ENCODE peak calls at places on chromosomes 13 and 19, in nine cellular contexts. One of them, this sample, is unnamed.

GRCh38 chr13:75870397-75870801 is 234.3 kb downstream of the LMO7 start:
- DNase-seq in uterus: peak
- DNase-seq in fibroblast of lung: no peak
- DNase-seq in cardiac muscle cell: peak
- DNase-seq in CD4-positive, alpha-beta T cell: no peak
- DNase-seq in RWPE2: no peak
- DNase-seq in neural progenitor cell: peak
- DNase-seq in hepatocyte: peak
- DNase-seq in ascending aorta: no peak
- DNase-seq in this sample: peak

GRCh38 chr19:4740092-4740491 is 16.4 kb upstream of the DPP9 start:
- DNase-seq in uterus: no peak
- DNase-seq in fibroblast of lung: no peak
- DNase-seq in cardiac muscle cell: no peak
- DNase-seq in CD4-positive, alpha-beta T cell: no peak
- DNase-seq in RWPE2: no peak
- DNase-seq in neural progenitor cell: no peak
- DNase-seq in hepatocyte: no peak
- DNase-seq in ascending aorta: no peak
- DNase-seq in this sample: no peak

GRCh38 chr13:44276061-44276460 is 97.6 kb upstream of the SERP2 start:
- DNase-seq in uterus: no peak
- DNase-seq in fibroblast of lung: no peak
- DNase-seq in cardiac muscle cell: no peak
- DNase-seq in CD4-positive, alpha-beta T cell: no peak
- DNase-seq in RWPE2: no peak
- DNase-seq in neural progenitor cell: no peak
- DNase-seq in hepatocyte: no peak
- DNase-seq in ascending aorta: no peak
- DNase-seq in this sample: no peak

GRCh38 chr13:78802912-78803311 is 144.0 kb upstream of the OBI1 start:
- DNase-seq in uterus: no peak
- DNase-seq in fibroblast of lung: no peak
- DNase-seq in cardiac muscle cell: no peak
- DNase-seq in CD4-positive, alpha-beta T cell: no peak
- DNase-seq in RWPE2: no peak
- DNase-seq in neural progenitor cell: no peak
- DNase-seq in hepatocyte: no peak
- DNase-seq in ascending aorta: no peak
- DNase-seq in this sample: no peak

GRCh38 chr13:23588576-23589141 is 18.4 kb downstream of the TNFRSF19 start:
- DNase-seq in uterus: no peak
- DNase-seq in fibroblast of lung: no peak
- DNase-seq in cardiac muscle cell: no peak
- DNase-seq in CD4-positive, alpha-beta T cell: no peak
- DNase-seq in RWPE2: no peak
- DNase-seq in neural progenitor cell: no peak
- DNase-seq in hepatocyte: no peak
- DNase-seq in ascending aorta: no peak
- DNase-seq in this sample: no peak

GRCh38 chr13:46607768-46608553 is 55.0 kb downstream of the LRCH1 start:
- DNase-seq in uterus: no peak
- DNase-seq in fibroblast of lung: no peak
- DNase-seq in cardiac muscle cell: no peak
- DNase-seq in CD4-positive, alpha-beta T cell: no peak
- DNase-seq in RWPE2: no peak
- DNase-seq in neural progenitor cell: no peak
- DNase-seq in hepatocyte: peak
- DNase-seq in ascending aorta: no peak
- DNase-seq in this sample: peak

GRCh38 chr13:77896536-77896935 is 22.1 kb downstream of the EDNRB start:
- DNase-seq in uterus: peak
- DNase-seq in fibroblast of lung: peak
- DNase-seq in cardiac muscle cell: peak
- DNase-seq in CD4-positive, alpha-beta T cell: no peak
- DNase-seq in RWPE2: no peak
- DNase-seq in neural progenitor cell: no peak
- DNase-seq in hepatocyte: no peak
- DNase-seq in ascending aorta: peak
- DNase-seq in this sample: no peak

GRCh38 chr13:43730642-43731041 is 56.1 kb downstream of the ENOX1 start:
- DNase-seq in uterus: peak
- DNase-seq in fibroblast of lung: peak
- DNase-seq in cardiac muscle cell: peak
- DNase-seq in CD4-positive, alpha-beta T cell: no peak
- DNase-seq in RWPE2: no peak
- DNase-seq in neural progenitor cell: no peak
- DNase-seq in hepatocyte: peak
- DNase-seq in ascending aorta: no peak
- DNase-seq in this sample: no peak

GRCh38 chr13:113802090-113802531 is 43.1 kb downstream of the TMEM255B start:
- DNase-seq in uterus: peak
- DNase-seq in fibroblast of lung: peak
- DNase-seq in cardiac muscle cell: peak
- DNase-seq in CD4-positive, alpha-beta T cell: no peak
- DNase-seq in RWPE2: peak
- DNase-seq in neural progenitor cell: peak
- DNase-seq in hepatocyte: peak
- DNase-seq in ascending aorta: no peak
- DNase-seq in this sample: no peak

GRCh38 chr13:36057041-36057440 is 74.1 kb downstream of the DCLK1 start:
- DNase-seq in uterus: no peak
- DNase-seq in fibroblast of lung: peak
- DNase-seq in cardiac muscle cell: peak
- DNase-seq in CD4-positive, alpha-beta T cell: no peak
- DNase-seq in RWPE2: no peak
- DNase-seq in neural progenitor cell: peak
- DNase-seq in hepatocyte: no peak
- DNase-seq in ascending aorta: no peak
- DNase-seq in this sample: no peak

DNA sequence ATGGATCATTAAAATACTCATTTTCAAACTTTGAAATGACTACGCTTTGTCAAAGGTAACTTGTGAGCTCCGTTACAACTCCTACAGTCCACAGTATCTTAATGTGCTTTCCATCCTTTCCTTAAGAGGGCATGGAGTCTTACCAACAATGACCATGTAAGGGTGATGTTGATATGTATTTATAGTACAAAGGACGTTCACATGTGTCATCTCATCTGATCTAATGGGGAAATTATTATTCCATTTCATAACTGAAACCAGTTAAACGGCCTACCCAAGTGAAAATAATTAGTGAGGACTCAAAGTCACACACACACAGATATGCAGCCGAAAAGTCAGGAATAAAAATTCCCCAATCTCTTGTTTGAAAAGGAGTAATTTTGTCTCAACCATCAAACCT is 9.6 kb downstream of the USP12 start:
- DNase-seq in uterus: no peak
- DNase-seq in fibroblast of lung: no peak
- DNase-seq in cardiac muscle cell: no peak
- DNase-seq in CD4-positive, alpha-beta T cell: no peak
- DNase-seq in RWPE2: no peak
- DNase-seq in neural progenitor cell: no peak
- DNase-seq in hepatocyte: no peak
- DNase-seq in ascending aorta: no peak
- DNase-seq in this sample: no peak
- H3K27ac ChIP-seq in uterus: no peak
- H3K27ac ChIP-seq in fibroblast of lung: no peak
- H3K27ac ChIP-seq in cardiac muscle cell: no peak
- H3K27ac ChIP-seq in CD4-positive, alpha-beta T cell: no peak
- H3K27ac ChIP-seq in RWPE2: no peak
- H3K27ac ChIP-seq in neural progenitor cell: no peak
- H3K27ac ChIP-seq in hepatocyte: no peak
- H3K27ac ChIP-seq in ascending aorta: no peak
- H3K27ac ChIP-seq in this sample: no peak

GRCh38 chr19:13028027-13028426 is 32.8 kb downstream of the NFIX start:
- DNase-seq in uterus: no peak
- DNase-seq in fibroblast of lung: no peak
- DNase-seq in cardiac muscle cell: no peak
- DNase-seq in CD4-positive, alpha-beta T cell: no peak
- DNase-seq in RWPE2: no peak
- DNase-seq in neural progenitor cell: no peak
- DNase-seq in hepatocyte: no peak
- DNase-seq in ascending aorta: no peak
- DNase-seq in this sample: no peak

GRCh38 chr19:13026478-13026999 is 31.3 kb downstream of the NFIX start:
- DNase-seq in uterus: no peak
- DNase-seq in fibroblast of lung: peak
- DNase-seq in cardiac muscle cell: peak
- DNase-seq in CD4-positive, alpha-beta T cell: no peak
- DNase-seq in RWPE2: no peak
- DNase-seq in neural progenitor cell: no peak
- DNase-seq in hepatocyte: peak
- DNase-seq in ascending aorta: no peak
- DNase-seq in this sample: peak

GRCh38 chr19:13027031-13027430 is 31.8 kb downstream of the NFIX start:
- DNase-seq in uterus: no peak
- DNase-seq in fibroblast of lung: no peak
- DNase-seq in cardiac muscle cell: no peak
- DNase-seq in CD4-positive, alpha-beta T cell: no peak
- DNase-seq in RWPE2: no peak
- DNase-seq in neural progenitor cell: no peak
- DNase-seq in hepatocyte: no peak
- DNase-seq in ascending aorta: no peak
- DNase-seq in this sample: no peak

GRCh38 chr19:13025819-13026477 is 30.7 kb downstream of the NFIX start:
- DNase-seq in uterus: no peak
- DNase-seq in fibroblast of lung: no peak
- DNase-seq in cardiac muscle cell: no peak
- DNase-seq in CD4-positive, alpha-beta T cell: no peak
- DNase-seq in RWPE2: no peak
- DNase-seq in neural progenitor cell: no peak
- DNase-seq in hepatocyte: no peak
- DNase-seq in ascending aorta: no peak
- DNase-seq in this sample: no peak

GRCh38 chr19:13027557-13027956 is 32.3 kb downstream of the NFIX start:
- DNase-seq in uterus: no peak
- DNase-seq in fibroblast of lung: no peak
- DNase-seq in cardiac muscle cell: no peak
- DNase-seq in CD4-positive, alpha-beta T cell: no peak
- DNase-seq in RWPE2: no peak
- DNase-seq in neural progenitor cell: no peak
- DNase-seq in hepatocyte: no peak
- DNase-seq in ascending aorta: no peak
- DNase-seq in this sample: no peak
- H3K27ac ChIP-seq in uterus: peak
- H3K27ac ChIP-seq in fibroblast of lung: peak
- H3K27ac ChIP-seq in cardiac muscle cell: no peak
- H3K27ac ChIP-seq in CD4-positive, alpha-beta T cell: no peak
- H3K27ac ChIP-seq in RWPE2: peak
- H3K27ac ChIP-seq in neural progenitor cell: no peak
- H3K27ac ChIP-seq in hepatocyte: no peak
- H3K27ac ChIP-seq in ascending aorta: peak
- H3K27ac ChIP-seq in this sample: no peak

DNA sequence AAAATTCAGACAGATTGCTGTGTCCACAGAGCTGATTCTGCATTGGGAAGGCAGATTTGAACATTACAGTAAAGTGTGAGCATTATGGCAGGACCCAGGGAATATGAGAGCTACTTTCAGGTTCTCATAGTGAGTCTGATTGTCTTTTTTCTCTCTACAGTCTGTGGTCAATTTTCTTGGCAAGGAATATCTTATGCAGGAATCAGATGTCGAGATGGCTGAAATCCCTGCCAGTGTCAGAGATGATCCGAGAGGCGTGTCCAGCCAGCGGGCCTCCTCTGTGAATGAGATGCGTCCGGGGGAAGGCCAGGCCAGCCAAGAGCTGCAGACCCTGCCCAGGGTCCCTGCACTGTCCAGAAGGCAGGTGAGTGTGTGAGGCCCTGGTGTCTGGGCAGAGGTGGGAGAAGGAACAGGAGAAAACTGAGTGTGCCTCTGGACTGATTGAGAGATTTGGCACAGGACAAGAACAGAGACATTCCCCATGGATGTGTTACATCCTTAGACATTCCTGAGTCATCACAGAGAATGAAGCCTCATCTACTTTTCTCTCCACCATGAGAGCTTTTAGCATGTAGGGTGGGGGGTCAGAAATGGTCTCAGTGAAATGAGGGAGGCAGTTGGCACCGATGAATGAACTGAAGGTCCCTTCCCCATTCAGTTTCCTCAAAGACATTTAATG is 27.3 kb upstream of the EDDM13 start:
- DNase-seq in uterus: no peak
- DNase-seq in fibroblast of lung: peak
- DNase-seq in cardiac muscle cell: no peak
- DNase-seq in CD4-positive, alpha-beta T cell: no peak
- DNase-seq in RWPE2: no peak
- DNase-seq in neural progenitor cell: no peak
- DNase-seq in hepatocyte: no peak
- DNase-seq in ascending aorta: no peak
- DNase-seq in this sample: no peak
- H3K27ac ChIP-seq in uterus: no peak
- H3K27ac ChIP-seq in fibroblast of lung: no peak
- H3K27ac ChIP-seq in cardiac muscle cell: no peak
- H3K27ac ChIP-seq in CD4-positive, alpha-beta T cell: no peak
- H3K27ac ChIP-seq in RWPE2: no peak
- H3K27ac ChIP-seq in neural progenitor cell: no peak
- H3K27ac ChIP-seq in hepatocyte: no peak
- H3K27ac ChIP-seq in ascending aorta: no peak
- H3K27ac ChIP-seq in this sample: no peak

GRCh38 chr13:48320906-48321510 is 17.5 kb downstream of the RB1 start:
- DNase-seq in uterus: no peak
- DNase-seq in fibroblast of lung: no peak
- DNase-seq in cardiac muscle cell: no peak
- DNase-seq in CD4-positive, alpha-beta T cell: no peak
- DNase-seq in RWPE2: no peak
- DNase-seq in neural progenitor cell: no peak
- DNase-seq in hepatocyte: no peak
- DNase-seq in ascending aorta: no peak
- DNase-seq in this sample: no peak
- H3K27ac ChIP-seq in uterus: no peak
- H3K27ac ChIP-seq in fibroblast of lung: no peak
- H3K27ac ChIP-seq in cardiac muscle cell: no peak
- H3K27ac ChIP-seq in CD4-positive, alpha-beta T cell: no peak
- H3K27ac ChIP-seq in RWPE2: no peak
- H3K27ac ChIP-seq in neural progenitor cell: no peak
- H3K27ac ChIP-seq in hepatocyte: no peak
- H3K27ac ChIP-seq in ascending aorta: no peak
- H3K27ac ChIP-seq in this sample: no peak

DNA sequence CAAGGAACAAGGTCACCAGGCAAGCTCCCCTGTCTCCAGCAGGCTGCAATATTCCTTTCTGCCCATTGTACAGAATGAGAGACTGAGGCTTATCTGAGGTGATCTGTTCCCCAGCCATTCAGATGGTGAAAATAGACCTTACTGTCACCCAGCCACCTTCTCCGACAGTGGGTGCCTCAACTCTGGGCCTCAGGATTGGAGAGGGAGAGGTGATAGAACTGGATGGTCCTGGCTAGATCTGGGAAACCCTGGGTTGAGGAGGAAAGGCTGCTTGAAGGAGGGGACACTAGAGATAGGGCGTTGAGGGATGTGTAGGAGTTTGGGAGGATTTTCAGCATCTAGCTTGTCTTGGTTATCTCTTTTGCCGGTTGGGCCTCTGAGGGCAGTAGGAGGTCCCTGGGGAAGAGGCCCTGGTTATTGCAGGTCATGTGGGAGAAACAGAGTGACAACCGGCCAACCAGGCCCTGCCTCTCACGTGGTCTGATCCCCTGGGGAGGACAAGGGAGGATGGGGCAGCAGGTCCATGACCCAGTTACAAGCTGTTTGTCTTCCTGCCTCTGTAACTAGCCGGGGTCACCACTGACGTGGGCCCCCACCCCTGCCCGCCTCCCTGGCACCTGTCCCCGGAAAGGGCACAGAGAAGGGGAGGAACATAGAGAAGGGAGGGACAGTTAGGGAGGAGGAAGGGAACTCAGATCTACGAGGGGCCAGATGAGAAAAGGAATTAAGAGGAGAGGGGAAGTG is 8.2 kb downstream of the NFIC start:
- DNase-seq in uterus: peak
- DNase-seq in fibroblast of lung: no peak
- DNase-seq in cardiac muscle cell: peak
- DNase-seq in CD4-positive, alpha-beta T cell: no peak
- DNase-seq in RWPE2: no peak
- DNase-seq in neural progenitor cell: no peak
- DNase-seq in hepatocyte: no peak
- DNase-seq in ascending aorta: peak
- DNase-seq in this sample: no peak
- H3K27ac ChIP-seq in uterus: peak
- H3K27ac ChIP-seq in fibroblast of lung: peak
- H3K27ac ChIP-seq in cardiac muscle cell: no peak
- H3K27ac ChIP-seq in CD4-positive, alpha-beta T cell: no peak
- H3K27ac ChIP-seq in RWPE2: peak
- H3K27ac ChIP-seq in neural progenitor cell: no peak
- H3K27ac ChIP-seq in hepatocyte: no peak
- H3K27ac ChIP-seq in ascending aorta: peak
- H3K27ac ChIP-seq in this sample: peak